ENCODE peak calls at places on chromosomes 3 and 15, in six cellular contexts. E is K562, W is Panc1, X is HCT116, T is HepG2, N is GM12878. Q is an unnamed sample.

GRCh38 chr3:181851063-181851462 is 139.3 kb downstream of the SOX2 start:
- ATAC-seq in E (no peak), W (no peak), X (no peak), T (no peak), N (no peak), Q (no peak)

GRCh38 chr3:9934235-9934621 is 594 bp downstream of the CRELD1 start:
- ATAC-seq in E (peak; percentile 29), W (no peak), X (peak; percentile 5), T (peak; percentile 7), N (peak; percentile 8), Q (no peak)

GRCh38 chr15:100115711-100116090 is 226.1 kb downstream of the ADAMTS17 start:
- ATAC-seq in E (no peak), W (no peak), X (no peak), T (no peak), N (no peak), Q (no peak)

GRCh38 chr3:187567026-187567425 is 103.2 kb downstream of the SST start:
- ATAC-seq in E (no peak), W (no peak), X (no peak), T (no peak), N (no peak), Q (no peak)

GRCh38 chr3:37168896-37169295 is 5.5 kb downstream of the LRRFIP2 start:
- ATAC-seq in E (peak; percentile 31), W (no peak), X (no peak), T (no peak), N (peak; percentile 37), Q (no peak)

GRCh38 chr3:105798381-105798934 is 70.4 kb downstream of the CBLB start:
- ATAC-seq in E (no peak), W (no peak), X (no peak), T (no peak), N (peak; percentile 73), Q (no peak)

GRCh38 chr3:184584001-184584891 is 22.7 kb downstream of the EPHB3 start:
- ATAC-seq in E (peak; percentile 68), W (peak; percentile 39), X (peak; percentile 45), T (no peak), N (no peak), Q (peak; percentile 23)

GRCh38 chr15:64993290-64993689 is 3.6 kb upstream of the SPG21 start:
- ATAC-seq in E (no peak), W (no peak), X (no peak), T (no peak), N (no peak), Q (no peak)

GRCh38 chr3:69675773-69676660 is 63.2 kb upstream of the MITF start:
- ATAC-seq in E (no peak), W (no peak), X (no peak), T (no peak), N (no peak), Q (no peak)

GRCh38 chr15:38894260-38894948 is 329.8 kb upstream of the RASGRP1 start:
- ATAC-seq in E (no peak), W (peak; percentile 76), X (peak; percentile 50), T (no peak), N (no peak), Q (no peak)
- TF ChIP-seq POLR2AphosphoS5 in E (no peak), W (no peak), X (no peak), T (no peak), N (no peak), Q (no peak)

GRCh38 chr15:59437777-59438574 is at the start of gene FAM81A:
- ATAC-seq in E (no peak), W (peak; percentile 93), X (peak; percentile 94), T (peak; percentile 85), N (peak; percentile 81), Q (peak; percentile 97)
- TF ChIP-seq POLR2AphosphoS5 in E (no peak), W (no peak), X (peak; percentile 25), T (no peak), N (no peak), Q (peak; percentile 54)

DNA sequence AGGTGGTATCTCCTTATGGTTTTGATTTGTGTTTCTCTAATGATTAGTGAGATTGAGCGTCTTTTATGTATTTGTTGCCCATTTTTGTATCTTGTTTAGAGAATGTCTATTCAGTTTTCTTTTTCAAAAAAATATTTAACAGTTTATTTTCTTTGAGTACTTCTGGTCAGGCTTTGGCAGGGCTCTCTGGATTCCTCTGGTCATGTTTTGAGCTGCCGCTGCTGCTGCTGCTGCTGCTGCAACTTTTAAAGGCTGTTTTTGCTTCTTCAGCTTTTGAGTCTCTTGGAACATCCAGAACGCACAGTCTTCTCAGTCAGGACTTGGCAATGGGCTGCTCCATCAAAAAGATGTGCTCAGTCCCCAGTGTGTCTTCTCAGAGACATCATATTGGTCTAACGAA is 40.1 kb downstream of the REC114 start:
- ATAC-seq in E (no peak), W (no peak), X (no peak), T (no peak), N (no peak), Q (no peak)
- TF ChIP-seq POLR2AphosphoS5 in E (no peak), W (no peak), X (no peak), T (no peak), N (no peak), Q (no peak)

GRCh38 chr15:78618490-78618934 is 2.3 kb downstream of the CHRNA3 start:
- ATAC-seq in E (peak; percentile 93), W (peak; percentile 85), X (peak; percentile 93), T (peak; percentile 64), N (peak; percentile 92), Q (peak; percentile 73)
- TF ChIP-seq POLR2AphosphoS5 in E (no peak), W (no peak), X (no peak), T (no peak), N (no peak), Q (peak; percentile 99)